ENCODE peak calls at places on chromosomes 3 and 15, in seven cellular contexts. Q is nucleus accumbens; V is KBM-7; Y is NCI-H1930; D is cardiac septum; X is stimulated activated CD4-positive, alpha-beta T cell treated with anti-CD3 and anti-CD28 coated beads, Interleukin-1b, Interleukin-23, amount 100 ng/mL, for 4 hours; O is stimulated activated CD8-positive, alpha-beta memory T cell treated with anti-CD3 and anti-CD28 coated beads, Interleukin-15, amount 100 ng/mL, for 1 hour. M is an unnamed sample.

GRCh38 chr3:110686691-110687090 is 384.9 kb upstream of the NECTIN3 start:
- DNase-seq in X (no peak), Q (no peak), Y (no peak), O (no peak), V (no peak), D (no peak), M (no peak)

GRCh38 chr3:51948016-51948580 is 5.9 kb downstream of the PARP3 start:
- DNase-seq in Q (no peak), V (no peak), D (no peak), O (no peak), Y (no peak), X (no peak), M (no peak)

GRCh38 chr3:156334841-156335545 is 214.6 kb downstream of the KCNAB1 start:
- DNase-seq in O (no peak), X (no peak), V (no peak), Y (no peak), D (no peak), Q (no peak), M (peak; percentile 41)

GRCh38 chr3:193662757-193663322 is 69.8 kb downstream of the OPA1 start:
- DNase-seq in V (no peak), O (no peak), X (no peak), Q (no peak), Y (no peak), D (no peak), M (no peak)

GRCh38 chr15:87267798-87268197 is 988.7 kb downstream of the NTRK3 start:
- DNase-seq in Y (no peak), D (no peak), X (no peak), O (no peak), V (no peak), Q (no peak), M (no peak)

GRCh38 chr15:23854535-23855252 is 167.6 kb upstream of the NDN start:
- DNase-seq in V (no peak), O (no peak), D (no peak), Y (no peak), Q (no peak), X (no peak), M (no peak)

GRCh38 chr15:33008284-33009011 is 186.1 kb downstream of the FMN1 start:
- DNase-seq in Y (no peak), D (no peak), Q (no peak), X (no peak), O (no peak), V (no peak), M (no peak)

GRCh38 chr15:75727851-75728715 is 15.4 kb upstream of the CSPG4 start:
- DNase-seq in X (peak; percentile 58), Y (peak; percentile 2), D (no peak), Q (peak; percentile 18), V (peak; percentile 80), O (peak; percentile 43), M (no peak)

GRCh38 chr3:59189561-59190338 is 139.9 kb upstream of the CFAP20DC start:
- DNase-seq in X (no peak), D (no peak), V (no peak), Q (no peak), O (no peak), Y (no peak), M (peak; percentile 4)